ENCODE peak calls at places on chromosomes 6 and 20, in five cellular contexts. P is activated CD8-positive, alpha-beta memory T cell treated with anti-CD3 and anti-CD28 coated beads for 1 hour; H is fibroblast of lung; V is iris pigment epithelial cell; N is RKO. S is an unnamed sample.
A peak's percentile ranks its signal among the peaks of the same experiment; 100 is the strongest.

GRCh38 chr6:46144270-46144669 is 14.5 kb downstream of the ENPP4 start:
- DNase-seq in P (no peak), H (no peak), V (no peak), N (no peak), S (no peak)

GRCh38 chr6:146620655-146621054 is 21.9 kb downstream of the ADGB start:
- DNase-seq in P (no peak), H (no peak), V (peak; percentile 39), N (no peak), S (no peak)

GRCh38 chr6:113318553-113318952 is 538.6 kb upstream of the MARCKS start:
- DNase-seq in P (no peak), H (peak; percentile 36), V (no peak), N (no peak), S (no peak)

GRCh38 chr20:50338479-50339195 is 148.0 kb downstream of the CEBPB start:
- DNase-seq in P (no peak), H (peak; percentile 67), V (no peak), N (no peak), S (peak; percentile 28)

GRCh38 chr6:54254886-54255285 is 53.4 kb upstream of the TINAG start:
- DNase-seq in P (no peak), H (no peak), V (no peak), N (no peak), S (no peak)

GRCh38 chr6:152973916-152974315 is 8.9 kb downstream of the FBXO5 start:
- DNase-seq in P (no peak), H (no peak), V (peak; percentile 11), N (no peak), S (no peak)

GRCh38 chr6:128432394-128432793 is 88.0 kb downstream of the PTPRK start:
- DNase-seq in P (no peak), H (peak; percentile 77), V (peak; percentile 66), N (peak; percentile 2), S (no peak)

GRCh38 chr6:42729731-42730130 is 7.3 kb upstream of the PRPH2 start:
- DNase-seq in P (no peak), H (peak; percentile 71), V (peak; percentile 31), N (peak; percentile 65), S (peak; percentile 13)

GRCh38 chr6:13427346-13427745 is 60.1 kb downstream of the GFOD1 start:
- DNase-seq in P (no peak), H (no peak), V (no peak), N (no peak), S (no peak)

GRCh38 chr6:33672808-33673207 is 38.7 kb downstream of the UQCC2 start:
- DNase-seq in P (no peak), H (peak; percentile 95), V (peak; percentile 97), N (peak; percentile 96), S (peak; percentile 82)

GRCh38 chr20:59938221-59938620 is 1.9 kb downstream of the PPP1R3D start:
- DNase-seq in P (no peak), H (peak; percentile 50), V (peak; percentile 38), N (peak; percentile 77), S (no peak)

GRCh38 chr6:163588211-163588919 is 173.8 kb downstream of the QKI start:
- DNase-seq in P (no peak), H (peak; percentile 55), V (peak; percentile 68), N (no peak), S (peak; percentile 90)

GRCh38 chr20:50346372-50347347 is 156.0 kb downstream of the CEBPB start:
- DNase-seq in P (no peak), H (peak; percentile 82), V (peak; percentile 89), N (no peak), S (peak; percentile 94)

GRCh38 chr6:357261-357790 is 34.2 kb upstream of the IRF4 start:
- DNase-seq in P (no peak), H (no peak), V (no peak), N (no peak), S (no peak)

GRCh38 chr20:62507991-62508640 is 32.3 kb upstream of the GATA5 start:
- DNase-seq in P (no peak), H (no peak), V (no peak), N (no peak), S (no peak)

GRCh38 chr6:71965404-71965803 is 79.1 kb downstream of the RIMS1 start:
- DNase-seq in P (no peak), H (peak; percentile 6), V (no peak), N (no peak), S (peak; percentile 23)

GRCh38 chr6:13234130-13234529 is 94.2 kb downstream of the TBC1D7 start:
- DNase-seq in P (no peak), H (peak; percentile 38), V (no peak), N (no peak), S (no peak)

GRCh38 chr6:15399651-15400470 is 154.0 kb downstream of the JARID2 start:
- DNase-seq in P (no peak), H (peak; percentile 79), V (peak; percentile 87), N (no peak), S (peak; percentile 85)

GRCh38 chr20:51450221-51450712 is 92.3 kb downstream of the NFATC2 start:
- DNase-seq in P (no peak), H (no peak), V (peak; percentile 9), N (peak; percentile 41), S (peak; percentile 20)

GRCh38 chr6:20943036-20943627 is 408.9 kb downstream of the CDKAL1 start:
- DNase-seq in P (no peak), H (no peak), V (no peak), N (no peak), S (no peak)

GRCh38 chr6:30076333-30076732 is 764 bp upstream of the RNF39 start:
- DNase-seq in P (no peak), H (no peak), V (no peak), N (no peak), S (no peak)

GRCh38 chr6:27591660-27592059 is 118.8 kb upstream of the ZNF184 start:
- DNase-seq in P (no peak), H (peak; percentile 49), V (peak; percentile 67), N (peak; percentile 74), S (peak; percentile 71)

GRCh38 chr6:134757911-134758361 is 192.0 kb downstream of the ALDH8A1 start:
- DNase-seq in P (no peak), H (no peak), V (no peak), N (no peak), S (peak; percentile 15)

S was measured in MG63.